ENCODE peak calls at places on chromosomes 2 and 18, in eight cellular contexts. One of them, this sample, is unnamed.

GRCh38 chr2:68292108-68292710 is 27.5 kb downstream of the CNRIP1 start:
- DNase-seq in AG04450: no peak
- DNase-seq in A549: peak; percentile 63
- DNase-seq in vagina: no peak
- DNase-seq in K562: peak; percentile 45
- DNase-seq in fibroblast of lung: peak; percentile 16
- DNase-seq in foreskin fibroblast: peak; percentile 36
- DNase-seq in OCI-LY7: peak; percentile 77
- DNase-seq in this sample: peak; percentile 42

GRCh38 chr18:73884868-73885267 is 262.8 kb downstream of the FBXO15 start:
- DNase-seq in AG04450: no peak
- DNase-seq in vagina: no peak
- DNase-seq in A549: no peak
- DNase-seq in fibroblast of lung: no peak
- DNase-seq in K562: no peak
- DNase-seq in OCI-LY7: no peak
- DNase-seq in foreskin fibroblast: no peak
- DNase-seq in this sample: no peak

GRCh38 chr2:23346781-23347180 is 38.2 kb upstream of the KLHL29 start:
- DNase-seq in fibroblast of lung: no peak
- DNase-seq in vagina: no peak
- DNase-seq in AG04450: no peak
- DNase-seq in foreskin fibroblast: no peak
- DNase-seq in A549: no peak
- DNase-seq in OCI-LY7: no peak
- DNase-seq in K562: no peak
- DNase-seq in this sample: no peak

GRCh38 chr18:56028514-56028913 is 440.5 kb upstream of the TCF4 start:
- DNase-seq in AG04450: no peak
- DNase-seq in fibroblast of lung: peak; percentile 60
- DNase-seq in OCI-LY7: no peak
- DNase-seq in foreskin fibroblast: peak; percentile 45
- DNase-seq in K562: no peak
- DNase-seq in vagina: no peak
- DNase-seq in A549: peak; percentile 24
- DNase-seq in this sample: no peak

GRCh38 chr18:51110073-51110797 is 80.2 kb downstream of the SMAD4 start:
- DNase-seq in K562: peak; percentile 72
- DNase-seq in vagina: no peak
- DNase-seq in AG04450: no peak
- DNase-seq in fibroblast of lung: peak; percentile 11
- DNase-seq in OCI-LY7: peak; percentile 49
- DNase-seq in A549: peak; percentile 31
- DNase-seq in foreskin fibroblast: peak; percentile 68
- DNase-seq in this sample: peak; percentile 92

GRCh38 chr2:67516899-67517530 is 119.9 kb downstream of the ETAA1 start:
- DNase-seq in foreskin fibroblast: peak; percentile 70
- DNase-seq in K562: no peak
- DNase-seq in vagina: no peak
- DNase-seq in OCI-LY7: no peak
- DNase-seq in A549: peak; percentile 3
- DNase-seq in AG04450: peak; percentile 78
- DNase-seq in fibroblast of lung: peak; percentile 95
- DNase-seq in this sample: no peak

GRCh38 chr2:109615637-109616144 is 1.5 kb downstream of the SOWAHC start:
- DNase-seq in fibroblast of lung: no peak
- DNase-seq in K562: no peak
- DNase-seq in foreskin fibroblast: no peak
- DNase-seq in AG04450: no peak
- DNase-seq in A549: peak; percentile 47
- DNase-seq in vagina: no peak
- DNase-seq in OCI-LY7: no peak
- DNase-seq in this sample: no peak

GRCh38 chr2:151306621-151307020 is 17.2 kb upstream of the NMI start:
- DNase-seq in vagina: no peak
- DNase-seq in fibroblast of lung: peak; percentile 87
- DNase-seq in AG04450: peak; percentile 23
- DNase-seq in foreskin fibroblast: peak; percentile 88
- DNase-seq in K562: no peak
- DNase-seq in OCI-LY7: no peak
- DNase-seq in A549: no peak
- DNase-seq in this sample: no peak

GRCh38 chr2:39379643-39380524 is 57.2 kb downstream of the MAP4K3 start:
- DNase-seq in K562: peak; percentile 30
- DNase-seq in vagina: no peak
- DNase-seq in AG04450: peak; percentile 23
- DNase-seq in OCI-LY7: peak; percentile 65
- DNase-seq in foreskin fibroblast: peak; percentile 72
- DNase-seq in fibroblast of lung: peak; percentile 61
- DNase-seq in A549: peak; percentile 71
- DNase-seq in this sample: peak; percentile 49

GRCh38 chr2:40367652-40368051 is 84.2 kb downstream of the SLC8A1 start:
- DNase-seq in A549: no peak
- DNase-seq in K562: no peak
- DNase-seq in foreskin fibroblast: peak; percentile 67
- DNase-seq in AG04450: no peak
- DNase-seq in vagina: no peak
- DNase-seq in OCI-LY7: no peak
- DNase-seq in fibroblast of lung: peak; percentile 87
- DNase-seq in this sample: no peak

GRCh38 chr18:9413586-9413985 is 61.7 kb upstream of the RALBP1 start:
- DNase-seq in AG04450: peak; percentile 44
- DNase-seq in OCI-LY7: no peak
- DNase-seq in foreskin fibroblast: peak; percentile 96
- DNase-seq in K562: no peak
- DNase-seq in fibroblast of lung: peak; percentile 60
- DNase-seq in A549: peak; percentile 22
- DNase-seq in vagina: no peak
- DNase-seq in this sample: no peak

DNA sequence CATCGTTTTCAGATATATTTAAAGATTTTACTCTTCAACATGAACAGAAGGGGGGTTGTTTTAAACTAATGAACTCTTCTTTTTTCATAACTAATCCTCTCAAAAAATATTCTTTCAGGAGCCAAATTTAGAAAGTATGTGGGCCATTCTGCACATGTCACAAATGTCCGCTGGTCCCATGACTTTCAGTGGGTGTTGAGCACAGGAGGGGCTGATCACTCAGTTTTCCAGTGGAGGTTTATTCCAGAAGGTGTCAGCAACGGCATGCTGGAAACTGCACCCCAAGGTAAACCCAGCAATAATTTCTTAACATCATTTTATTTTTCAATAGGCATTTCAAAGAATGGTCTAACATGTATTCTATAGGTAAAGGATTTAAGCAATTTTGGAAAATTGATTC is 136.0 kb downstream of the EML6 start:
- DNase-seq in AG04450: no peak
- DNase-seq in K562: no peak
- DNase-seq in foreskin fibroblast: no peak
- DNase-seq in fibroblast of lung: no peak
- DNase-seq in vagina: no peak
- DNase-seq in OCI-LY7: no peak
- DNase-seq in A549: no peak
- DNase-seq in this sample: no peak
- TF ChIP-seq CTCF in AG04450: no peak
- TF ChIP-seq CTCF in K562: no peak
- TF ChIP-seq CTCF in foreskin fibroblast: no peak
- TF ChIP-seq CTCF in fibroblast of lung: no peak
- TF ChIP-seq CTCF in vagina: no peak
- TF ChIP-seq CTCF in OCI-LY7: no peak
- TF ChIP-seq CTCF in A549: peak; percentile 12
- TF ChIP-seq CTCF in this sample: no peak

GRCh38 chr2:208268553-208268952 is 2.5 kb downstream of the PIKFYVE start:
- DNase-seq in AG04450: no peak
- DNase-seq in fibroblast of lung: no peak
- DNase-seq in OCI-LY7: no peak
- DNase-seq in K562: no peak
- DNase-seq in vagina: no peak
- DNase-seq in A549: no peak
- DNase-seq in foreskin fibroblast: no peak
- DNase-seq in this sample: no peak

GRCh38 chr2:208266641-208267335 is 733 bp downstream of the PIKFYVE start:
- DNase-seq in A549: no peak
- DNase-seq in K562: no peak
- DNase-seq in AG04450: no peak
- DNase-seq in fibroblast of lung: peak; percentile 38
- DNase-seq in vagina: no peak
- DNase-seq in foreskin fibroblast: peak; percentile 11
- DNase-seq in OCI-LY7: peak; percentile 9
- DNase-seq in this sample: peak; percentile 35

GRCh38 chr2:208269091-208269490 is 3.0 kb downstream of the PIKFYVE start:
- DNase-seq in K562: peak; percentile 28
- DNase-seq in vagina: no peak
- DNase-seq in foreskin fibroblast: no peak
- DNase-seq in AG04450: no peak
- DNase-seq in OCI-LY7: peak; percentile 18
- DNase-seq in A549: peak; percentile 12
- DNase-seq in fibroblast of lung: no peak
- DNase-seq in this sample: no peak

GRCh38 chr2:208265371-208265806 is 666 bp upstream of the PIKFYVE start:
- DNase-seq in K562: peak; percentile 20
- DNase-seq in AG04450: no peak
- DNase-seq in foreskin fibroblast: peak; percentile 59
- DNase-seq in fibroblast of lung: peak; percentile 62
- DNase-seq in OCI-LY7: peak; percentile 82
- DNase-seq in A549: no peak
- DNase-seq in vagina: no peak
- DNase-seq in this sample: peak; percentile 64

DNA sequence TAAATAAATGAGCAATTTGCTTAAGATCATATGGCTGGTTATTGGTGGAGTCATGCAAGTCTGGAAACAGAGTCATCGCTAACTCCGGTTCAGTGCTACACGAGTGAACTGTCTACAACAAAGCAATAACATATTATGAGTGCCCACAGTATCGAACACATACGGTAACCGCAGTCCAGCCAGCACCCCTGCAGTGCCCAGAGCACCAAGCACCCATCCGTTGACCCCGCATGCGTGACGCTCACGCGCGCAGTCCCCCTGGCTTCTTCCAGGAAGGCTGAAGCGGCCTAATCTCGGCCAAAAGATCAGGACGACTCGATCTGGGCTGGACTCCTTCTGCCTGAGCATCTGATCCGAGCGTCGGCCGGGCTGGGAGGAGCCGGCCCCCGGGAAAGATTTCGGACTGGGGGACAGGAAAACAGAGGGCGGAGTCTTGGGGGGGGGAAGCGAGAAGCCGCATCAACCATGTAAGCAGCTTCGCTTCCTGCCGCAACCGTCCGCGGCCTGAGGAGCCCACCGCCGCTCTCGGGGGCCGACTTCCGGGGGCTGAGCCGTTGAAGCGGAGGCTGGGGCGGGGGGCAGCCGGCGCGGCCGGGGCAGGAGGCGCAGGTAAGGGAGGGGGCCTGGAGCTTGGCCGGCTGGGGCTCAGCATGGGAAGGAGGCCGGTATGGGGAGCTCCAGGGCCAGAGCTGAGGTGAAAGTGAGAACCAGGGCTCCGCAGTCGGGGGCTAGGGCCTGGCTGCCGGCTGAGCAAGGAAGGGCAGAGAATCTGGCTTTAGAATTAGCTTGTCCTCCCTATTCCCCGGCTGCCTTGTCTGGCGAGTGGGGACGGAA is at the start of gene PIKFYVE:
- DNase-seq in fibroblast of lung: peak; percentile 98
- DNase-seq in OCI-LY7: peak; percentile 98
- DNase-seq in AG04450: peak; percentile 91
- DNase-seq in vagina: no peak
- DNase-seq in A549: peak; percentile 98
- DNase-seq in foreskin fibroblast: peak; percentile 99
- DNase-seq in K562: peak; percentile 93
- DNase-seq in this sample: peak; percentile 96
- TF ChIP-seq CTCF in fibroblast of lung: no peak
- TF ChIP-seq CTCF in OCI-LY7: no peak
- TF ChIP-seq CTCF in AG04450: no peak
- TF ChIP-seq CTCF in vagina: no peak
- TF ChIP-seq CTCF in A549: no peak
- TF ChIP-seq CTCF in foreskin fibroblast: no peak
- TF ChIP-seq CTCF in K562: no peak
- TF ChIP-seq CTCF in this sample: no peak

GRCh38 chr2:120830096-120830830 is 94.6 kb downstream of the GLI2 start:
- DNase-seq in OCI-LY7: no peak
- DNase-seq in fibroblast of lung: no peak
- DNase-seq in K562: no peak
- DNase-seq in vagina: no peak
- DNase-seq in AG04450: no peak
- DNase-seq in A549: no peak
- DNase-seq in foreskin fibroblast: no peak
- DNase-seq in this sample: no peak
- TF ChIP-seq CTCF in OCI-LY7: no peak
- TF ChIP-seq CTCF in fibroblast of lung: no peak
- TF ChIP-seq CTCF in K562: no peak
- TF ChIP-seq CTCF in vagina: no peak
- TF ChIP-seq CTCF in AG04450: no peak
- TF ChIP-seq CTCF in A549: no peak
- TF ChIP-seq CTCF in foreskin fibroblast: no peak
- TF ChIP-seq CTCF in this sample: no peak

GRCh38 chr2:216219866-216220265 is 110.7 kb downstream of the XRCC5 start:
- DNase-seq in K562: no peak
- DNase-seq in AG04450: no peak
- DNase-seq in fibroblast of lung: no peak
- DNase-seq in vagina: no peak
- DNase-seq in foreskin fibroblast: no peak
- DNase-seq in OCI-LY7: no peak
- DNase-seq in A549: no peak
- DNase-seq in this sample: no peak

GRCh38 chr2:216216951-216217903 is 108.1 kb downstream of the XRCC5 start:
- DNase-seq in fibroblast of lung: peak; percentile 57
- DNase-seq in AG04450: peak; percentile 23
- DNase-seq in K562: peak; percentile 65
- DNase-seq in foreskin fibroblast: peak; percentile 66
- DNase-seq in vagina: no peak
- DNase-seq in A549: peak; percentile 13
- DNase-seq in OCI-LY7: peak; percentile 23
- DNase-seq in this sample: no peak

GRCh38 chr2:216217904-216218260 is 108.7 kb downstream of the XRCC5 start:
- DNase-seq in AG04450: no peak
- DNase-seq in vagina: no peak
- DNase-seq in foreskin fibroblast: no peak
- DNase-seq in OCI-LY7: no peak
- DNase-seq in A549: no peak
- DNase-seq in fibroblast of lung: no peak
- DNase-seq in K562: no peak
- DNase-seq in this sample: no peak

GRCh38 chr2:216214768-216215167 is 105.6 kb downstream of the XRCC5 start:
- DNase-seq in A549: no peak
- DNase-seq in K562: no peak
- DNase-seq in fibroblast of lung: no peak
- DNase-seq in AG04450: no peak
- DNase-seq in vagina: no peak
- DNase-seq in OCI-LY7: no peak
- DNase-seq in foreskin fibroblast: no peak
- DNase-seq in this sample: no peak

DNA sequence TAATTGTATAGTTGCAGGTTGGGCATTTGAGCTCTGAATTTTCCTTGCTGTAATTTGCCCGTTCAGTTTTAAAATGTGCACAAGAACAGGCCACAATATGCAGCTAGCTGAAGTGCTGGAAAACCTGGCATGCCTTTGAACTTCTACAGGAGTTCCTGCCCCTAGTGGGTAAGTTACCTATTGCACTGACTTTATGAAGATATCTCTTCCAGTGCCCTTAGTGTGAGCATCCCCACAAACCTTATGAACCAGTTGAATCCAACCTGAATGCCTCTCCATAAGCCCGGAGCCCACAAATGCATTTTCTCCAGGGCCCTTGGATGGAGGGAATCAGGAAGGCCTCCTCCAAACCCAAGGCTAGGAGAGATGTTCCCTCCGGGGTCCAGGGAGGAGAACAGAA is 106.8 kb downstream of the XRCC5 start:
- DNase-seq in foreskin fibroblast: peak; percentile 41
- DNase-seq in vagina: no peak
- DNase-seq in fibroblast of lung: peak; percentile 23
- DNase-seq in A549: peak; percentile 45
- DNase-seq in AG04450: no peak
- DNase-seq in OCI-LY7: peak; percentile 45
- DNase-seq in K562: peak; percentile 21
- DNase-seq in this sample: no peak
- TF ChIP-seq CTCF in foreskin fibroblast: peak; percentile 34
- TF ChIP-seq CTCF in vagina: no peak
- TF ChIP-seq CTCF in fibroblast of lung: peak; percentile 15
- TF ChIP-seq CTCF in A549: peak; percentile 18
- TF ChIP-seq CTCF in AG04450: peak; percentile 61
- TF ChIP-seq CTCF in OCI-LY7: peak; percentile 72
- TF ChIP-seq CTCF in K562: peak; percentile 42
- TF ChIP-seq CTCF in this sample: no peak

This sample was measured in GM13976.